ENCODE peak calls at places on chromosomes 6 and 20, in four cellular contexts. One of them, this sample, is unnamed.

GRCh38 chr6:30234361-30234760 is 21.2 kb upstream of the TRIM26 start:
- DNase-seq in AG04450: no peak
- DNase-seq in kidney epithelial cell: no peak
- DNase-seq in HFFc6: no peak
- DNase-seq in this sample: no peak

GRCh38 chr20:18527836-18528235 is 20.1 kb downstream of the SEC23B start:
- DNase-seq in AG04450: no peak
- DNase-seq in kidney epithelial cell: no peak
- DNase-seq in HFFc6: peak; percentile 80
- DNase-seq in this sample: no peak

GRCh38 chr20:57780398-57780797 is 70.6 kb upstream of the PMEPA1 start:
- DNase-seq in AG04450: no peak
- DNase-seq in kidney epithelial cell: no peak
- DNase-seq in HFFc6: no peak
- DNase-seq in this sample: no peak

GRCh38 chr6:56849876-56850275 is 105.0 kb upstream of the BEND6 start:
- DNase-seq in AG04450: no peak
- DNase-seq in kidney epithelial cell: no peak
- DNase-seq in HFFc6: peak; percentile 82
- DNase-seq in this sample: no peak

GRCh38 chr6:163707385-163708355 is 293.2 kb downstream of the QKI start:
- DNase-seq in AG04450: no peak
- DNase-seq in kidney epithelial cell: no peak
- DNase-seq in HFFc6: no peak
- DNase-seq in this sample: no peak

GRCh38 chr20:30610751-30611150 is 646.7 kb upstream of the DEFB115 start:
- DNase-seq in AG04450: no peak
- DNase-seq in kidney epithelial cell: no peak
- DNase-seq in HFFc6: no peak
- DNase-seq in this sample: no peak

GRCh38 chr20:25270829-25271251 is 23.0 kb downstream of the PYGB start:
- DNase-seq in AG04450: no peak
- DNase-seq in kidney epithelial cell: no peak
- DNase-seq in HFFc6: no peak
- DNase-seq in this sample: peak; percentile 14

GRCh38 chr6:76222189-76222588 is 149.7 kb upstream of the IMPG1 start:
- DNase-seq in AG04450: no peak
- DNase-seq in kidney epithelial cell: no peak
- DNase-seq in HFFc6: no peak
- DNase-seq in this sample: no peak

GRCh38 chr6:10141756-10142443 is 273.0 kb downstream of the TFAP2A start:
- DNase-seq in AG04450: no peak
- DNase-seq in kidney epithelial cell: no peak
- DNase-seq in HFFc6: peak; percentile 33
- DNase-seq in this sample: no peak

GRCh38 chr20:9514461-9515210 is at the start of gene LAMP5:
- DNase-seq in AG04450: no peak
- DNase-seq in kidney epithelial cell: no peak
- DNase-seq in HFFc6: peak; percentile 17
- DNase-seq in this sample: peak; percentile 57

GRCh38 chr6:1337791-1338190 is 25.9 kb downstream of the FOXQ1 start:
- DNase-seq in AG04450: no peak
- DNase-seq in kidney epithelial cell: no peak
- DNase-seq in HFFc6: peak; percentile 25
- DNase-seq in this sample: no peak

GRCh38 chr6:170267688-170268087 is 23.2 kb downstream of the DLL1 start:
- DNase-seq in AG04450: no peak
- DNase-seq in kidney epithelial cell: no peak
- DNase-seq in HFFc6: no peak
- DNase-seq in this sample: no peak

GRCh38 chr6:22681761-22682160 is 112.4 kb downstream of the HDGFL1 start:
- DNase-seq in AG04450: no peak
- DNase-seq in kidney epithelial cell: no peak
- DNase-seq in HFFc6: no peak
- DNase-seq in this sample: no peak

GRCh38 chr6:41021832-41022231 is 17.2 kb downstream of the UNC5CL start:
- DNase-seq in AG04450: no peak
- DNase-seq in kidney epithelial cell: no peak
- DNase-seq in HFFc6: peak; percentile 65
- DNase-seq in this sample: no peak

GRCh38 chr20:38714308-38714707 is 10.0 kb upstream of the SLC32A1 start:
- DNase-seq in AG04450: no peak
- DNase-seq in kidney epithelial cell: no peak
- DNase-seq in HFFc6: no peak
- DNase-seq in this sample: no peak
- TF ChIP-seq CTCF in AG04450: no peak
- TF ChIP-seq CTCF in kidney epithelial cell: no peak
- TF ChIP-seq CTCF in HFFc6: no peak
- TF ChIP-seq CTCF in this sample: no peak

DNA sequence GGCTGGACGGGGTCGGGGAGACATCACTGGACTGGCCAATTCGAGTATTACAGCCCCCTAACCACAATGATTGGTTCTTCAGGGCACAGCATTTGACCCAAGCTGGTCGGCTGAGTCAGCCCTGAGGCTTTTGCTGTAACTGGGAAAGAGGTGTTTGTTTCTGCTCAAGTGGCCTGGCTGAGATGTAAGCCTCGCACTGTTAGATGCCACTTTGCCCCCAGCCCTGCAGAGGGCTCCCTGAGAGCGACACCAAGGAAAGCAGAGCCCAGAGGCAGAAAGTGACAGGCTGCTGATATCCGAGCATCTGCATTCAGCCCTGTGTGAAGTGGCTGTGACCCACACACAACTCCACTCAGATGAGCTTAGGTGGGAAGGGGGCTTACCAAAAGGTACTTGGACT is 19.4 kb downstream of the ERGIC3 start:
- DNase-seq in AG04450: peak; percentile 4
- DNase-seq in kidney epithelial cell: peak; percentile 47
- DNase-seq in HFFc6: peak; percentile 76
- DNase-seq in this sample: no peak
- TF ChIP-seq CTCF in AG04450: peak; percentile 32
- TF ChIP-seq CTCF in kidney epithelial cell: peak; percentile 64
- TF ChIP-seq CTCF in HFFc6: peak; percentile 59
- TF ChIP-seq CTCF in this sample: no peak

GRCh38 chr6:7262746-7263335 is 50.2 kb downstream of the SSR1 start:
- DNase-seq in AG04450: no peak
- DNase-seq in kidney epithelial cell: no peak
- DNase-seq in HFFc6: no peak
- DNase-seq in this sample: no peak

GRCh38 chr6:7261030-7261841 is 51.8 kb downstream of the SSR1 start:
- DNase-seq in AG04450: peak; percentile 62
- DNase-seq in kidney epithelial cell: peak; percentile 79
- DNase-seq in HFFc6: peak; percentile 90
- DNase-seq in this sample: peak; percentile 74

GRCh38 chr6:7262037-7262461 is 51.0 kb downstream of the SSR1 start:
- DNase-seq in AG04450: no peak
- DNase-seq in kidney epithelial cell: no peak
- DNase-seq in HFFc6: no peak
- DNase-seq in this sample: no peak

GRCh38 chr6:7258231-7258763 is 54.7 kb downstream of the SSR1 start:
- DNase-seq in AG04450: no peak
- DNase-seq in kidney epithelial cell: no peak
- DNase-seq in HFFc6: no peak
- DNase-seq in this sample: no peak

GRCh38 chr6:7260291-7261029 is 52.5 kb downstream of the SSR1 start:
- DNase-seq in AG04450: no peak
- DNase-seq in kidney epithelial cell: no peak
- DNase-seq in HFFc6: no peak
- DNase-seq in this sample: no peak
- TF ChIP-seq CTCF in AG04450: no peak
- TF ChIP-seq CTCF in kidney epithelial cell: no peak
- TF ChIP-seq CTCF in HFFc6: no peak
- TF ChIP-seq CTCF in this sample: no peak

GRCh38 chr6:95547043-95547442 is 30.3 kb upstream of the MANEA start:
- DNase-seq in AG04450: no peak
- DNase-seq in kidney epithelial cell: no peak
- DNase-seq in HFFc6: no peak
- DNase-seq in this sample: no peak

GRCh38 chr6:95544517-95545225 is 32.7 kb upstream of the MANEA start:
- DNase-seq in AG04450: no peak
- DNase-seq in kidney epithelial cell: no peak
- DNase-seq in HFFc6: no peak
- DNase-seq in this sample: no peak

GRCh38 chr6:95543798-95544197 is 33.5 kb upstream of the MANEA start:
- DNase-seq in AG04450: no peak
- DNase-seq in kidney epithelial cell: no peak
- DNase-seq in HFFc6: no peak
- DNase-seq in this sample: no peak

GRCh38 chr6:95545226-95545625 is 32.1 kb upstream of the MANEA start:
- DNase-seq in AG04450: no peak
- DNase-seq in kidney epithelial cell: no peak
- DNase-seq in HFFc6: no peak
- DNase-seq in this sample: no peak

GRCh38 chr6:95545691-95546090 is 31.6 kb upstream of the MANEA start:
- DNase-seq in AG04450: no peak
- DNase-seq in kidney epithelial cell: no peak
- DNase-seq in HFFc6: no peak
- DNase-seq in this sample: no peak
- TF ChIP-seq CTCF in AG04450: no peak
- TF ChIP-seq CTCF in kidney epithelial cell: no peak
- TF ChIP-seq CTCF in HFFc6: no peak
- TF ChIP-seq CTCF in this sample: no peak

DNA sequence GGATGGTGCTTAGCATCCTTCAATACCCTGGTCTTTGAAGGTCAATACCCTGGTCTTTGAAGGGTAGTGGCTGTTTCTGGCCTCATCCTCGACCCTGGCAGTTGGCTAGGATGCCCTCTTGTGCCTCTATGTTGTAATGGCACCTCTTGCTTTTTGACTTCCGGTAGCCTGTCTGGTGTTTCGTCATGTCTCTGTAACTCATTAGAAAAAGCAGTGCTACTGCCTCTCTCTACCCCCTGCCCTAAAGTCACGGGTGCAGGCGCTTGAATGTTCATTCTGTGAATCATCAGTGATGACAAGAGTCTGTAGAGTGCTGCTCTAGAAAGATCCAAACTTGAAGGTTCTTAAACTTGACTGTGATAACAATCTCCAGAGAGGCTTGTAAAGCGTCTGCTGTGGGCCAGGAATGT is 28.3 kb downstream of the RSPO4 start:
- DNase-seq in AG04450: no peak
- DNase-seq in kidney epithelial cell: no peak
- DNase-seq in HFFc6: peak; percentile 80
- DNase-seq in this sample: no peak
- TF ChIP-seq CTCF in AG04450: peak; percentile 27
- TF ChIP-seq CTCF in kidney epithelial cell: peak; percentile 17
- TF ChIP-seq CTCF in HFFc6: peak; percentile 74
- TF ChIP-seq CTCF in this sample: peak; percentile 31

This sample was measured in mesothelial cell of epicardium.